ENCODE peak calls at places on chromosomes 1 and 21, in five cellular contexts. T is heart right ventricle; P is effector memory CD4-positive, alpha-beta T cell; G is tibial nerve; C is IMR-90. N is an unnamed sample.

GRCh38 chr1:203056516-203056915 is 29.3 kb downstream of the MYOG start:
- DNase-seq in T (no peak), P (no peak), G (no peak), C (no peak), N (no peak)

GRCh38 chr1:241215203-241215602 is 141.8 kb downstream of the RGS7 start:
- DNase-seq in T (no peak), P (no peak), G (no peak), C (no peak), N (no peak)

GRCh38 chr1:88998716-88999115 is 6.3 kb upstream of the KYAT3 start:
- DNase-seq in T (no peak), P (no peak), G (peak; percentile 68), C (peak; percentile 69), N (peak; percentile 39)

GRCh38 chr1:10211805-10212405 is 1.5 kb downstream of the KIF1B start:
- DNase-seq in T (no peak), P (no peak), G (no peak), C (no peak), N (no peak)

GRCh38 chr1:207619833-207620572 is 24.9 kb upstream of the CR1L start:
- DNase-seq in T (no peak), P (no peak), G (peak; percentile 24), C (peak; percentile 51), N (no peak)

GRCh38 chr1:201361652-201362504 is 15.6 kb downstream of the TNNT2 start:
- DNase-seq in T (no peak), P (no peak), G (no peak), C (peak; percentile 28), N (no peak)

GRCh38 chr1:12617511-12617900 is 504 bp downstream of the DHRS3 start:
- DNase-seq in T (no peak), P (peak; percentile 47), G (no peak), C (no peak), N (no peak)

GRCh38 chr21:31530918-31531705 is 128.4 kb upstream of the SOD1 start:
- DNase-seq in T (no peak), P (no peak), G (no peak), C (no peak), N (no peak)

GRCh38 chr1:205360166-205360565 is 3.4 kb upstream of the KLHDC8A start:
- DNase-seq in T (no peak), P (no peak), G (no peak), C (no peak), N (no peak)

GRCh38 chr21:26587621-26588260 is 14.7 kb upstream of the CYYR1 start:
- DNase-seq in T (no peak), P (no peak), G (no peak), C (peak; percentile 44), N (no peak)

GRCh38 chr1:225880636-225881035 is 1.5 kb downstream of the TMEM63A start:
- DNase-seq in T (no peak), P (no peak), G (no peak), C (no peak), N (no peak)

GRCh38 chr1:176896216-176896615 is 268.3 kb downstream of the ASTN1 start:
- DNase-seq in T (no peak), P (no peak), G (no peak), C (no peak), N (no peak)

GRCh38 chr1:187009320-187009719 is 180.6 kb downstream of the PLA2G4A start:
- DNase-seq in T (no peak), P (no peak), G (no peak), C (no peak), N (peak; percentile 9)

GRCh38 chr1:112973788-112974187 is 17.8 kb upstream of the SLC16A1 start:
- DNase-seq in T (no peak), P (no peak), G (no peak), C (no peak), N (no peak)

GRCh38 chr1:179366093-179366800 is 476 bp downstream of the AXDND1 start:
- DNase-seq in T (no peak), P (no peak), G (no peak), C (peak; percentile 8), N (no peak)

GRCh38 chr1:56506314-56506743 is 73.0 kb downstream of the PLPP3 start:
- DNase-seq in T (peak; percentile 29), P (no peak), G (no peak), C (no peak), N (no peak)

GRCh38 chr1:84348240-84348555 is 46.7 kb downstream of the SAMD13 start:
- DNase-seq in T (no peak), P (no peak), G (no peak), C (peak; percentile 39), N (no peak)

GRCh38 chr21:14850394-14850793 is 214.4 kb downstream of the NRIP1 start:
- DNase-seq in T (no peak), P (no peak), G (no peak), C (peak; percentile 71), N (no peak)

GRCh38 chr1:24632776-24633175 is 10.3 kb upstream of the SRRM1 start:
- DNase-seq in T (no peak), P (no peak), G (no peak), C (no peak), N (no peak)

GRCh38 chr21:14864211-14865021 is 200.4 kb downstream of the NRIP1 start:
- DNase-seq in T (peak; percentile 68), P (no peak), G (peak; percentile 77), C (peak; percentile 86), N (peak; percentile 37)

GRCh38 chr1:17286646-17287045 is 21.4 kb upstream of the PADI4 start:
- DNase-seq in T (no peak), P (no peak), G (no peak), C (no peak), N (no peak)

GRCh38 chr1:174721246-174721645 is 273.5 kb downstream of the GPR52 start:
- DNase-seq in T (no peak), P (no peak), G (no peak), C (no peak), N (no peak)

GRCh38 chr1:24894002-24894401 is 36.1 kb downstream of the RUNX3 start:
- DNase-seq in T (no peak), P (no peak), G (no peak), C (no peak), N (no peak)

GRCh38 chr1:202268032-202268431 is 73.7 kb downstream of the UBE2T start:
- DNase-seq in T (no peak), P (no peak), G (no peak), C (no peak), N (no peak)

GRCh38 chr1:119859647-119860046 is 36.7 kb downstream of the ADAM30 start:
- DNase-seq in T (no peak), P (no peak), G (no peak), C (peak; percentile 89), N (no peak)

GRCh38 chr1:78676347-78676982 is 26.8 kb downstream of the IFI44 start:
- DNase-seq in T (no peak), P (peak; percentile 53), G (peak; percentile 92), C (peak; percentile 78), N (peak; percentile 18)

GRCh38 chr1:22971161-22972062 is 1.3 kb downstream of the LACTBL1 start:
- DNase-seq in T (no peak), P (no peak), G (no peak), C (peak; percentile 16), N (no peak)

GRCh38 chr1:54243022-54243421 is 43.1 kb downstream of the MRPL37 start:
- DNase-seq in T (no peak), P (no peak), G (no peak), C (no peak), N (no peak)

GRCh38 chr1:152228831-152229230 is 4.8 kb upstream of the HRNR start:
- DNase-seq in T (no peak), P (no peak), G (no peak), C (no peak), N (no peak)

GRCh38 chr1:168264296-168264695 is 16.4 kb upstream of the TBX19 start:
- DNase-seq in T (no peak), P (no peak), G (no peak), C (no peak), N (no peak)
- H3K9me3 ChIP-seq in T (no peaks in the 10 kb centered on the region), P (no peaks in the 10 kb centered on the region), G (no peaks in the 10 kb centered on the region), C (no peaks in the 10 kb centered on the region), N (no peaks in the 10 kb centered on the region)

GRCh38 chr1:100304921-100305320 is 38.9 kb downstream of the RTCA start:
- DNase-seq in T (no peak), P (no peak), G (no peak), C (no peak), N (peak; percentile 16)
- H3K27ac ChIP-seq in T (no peak overlapping the region), P (no peak overlapping the region), G (no peak overlapping the region), C (no peak overlapping the region), N (no peak overlapping the region)

DNA sequence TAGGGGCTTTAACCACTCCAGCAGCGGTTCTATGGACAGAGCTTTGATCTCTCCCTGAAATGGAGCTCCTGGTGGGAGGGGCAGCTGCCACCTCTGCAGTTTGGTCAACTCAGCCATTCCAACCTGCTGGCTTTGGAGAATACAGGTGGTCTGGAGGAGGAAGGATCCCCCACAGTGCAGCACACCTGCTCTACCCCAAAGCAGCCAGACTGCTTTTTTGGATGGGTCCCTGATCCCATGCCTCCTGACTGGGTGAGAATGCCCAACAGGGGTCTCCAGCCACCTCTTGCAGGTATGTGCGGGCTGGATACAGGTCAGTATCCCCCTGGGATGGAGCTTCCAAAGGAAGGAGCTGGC is 53.9 kb downstream of the TPTE start:
- DNase-seq in T (no peak), P (no peak), G (no peak), C (no peak), N (no peak)
- H3K9me3 ChIP-seq in T (peaks cover 67% of the 10 kb centered on the region), P (peaks cover 11% of the 10 kb centered on the region), G (no peaks in the 10 kb centered on the region), C (peaks cover 20% of the 10 kb centered on the region), N (peaks cover 15% of the 10 kb centered on the region)

DNA sequence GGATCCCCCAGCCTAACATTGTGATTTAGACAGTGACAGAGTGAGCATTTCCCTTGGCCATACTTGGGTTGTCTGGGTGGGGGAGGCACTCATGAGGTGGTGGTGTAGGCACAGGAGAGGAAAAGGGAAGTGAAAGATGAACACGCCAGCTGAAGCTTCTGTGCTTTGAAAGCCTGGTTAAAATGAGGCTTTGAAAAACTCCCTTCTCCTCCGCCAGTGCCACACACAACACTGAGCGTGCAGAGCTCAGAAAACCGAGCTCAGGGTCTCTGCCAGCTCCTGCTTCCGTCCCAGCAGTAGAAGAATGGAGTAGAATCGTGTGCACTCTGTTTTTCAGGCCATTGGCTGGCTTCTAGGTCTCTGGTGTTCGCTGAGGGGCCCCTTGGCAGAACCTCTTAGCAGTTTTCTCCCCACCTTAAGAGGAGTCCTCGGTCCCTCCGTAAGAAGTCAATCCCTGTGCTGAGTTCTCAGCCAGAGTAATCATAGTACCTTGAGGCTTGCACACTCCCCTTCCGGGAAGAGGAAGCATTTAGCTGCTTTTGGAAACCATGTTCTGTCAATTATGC is 12.9 kb downstream of the PLEKHM2 start:
- DNase-seq in T (no peak), P (no peak), G (no peak), C (no peak), N (no peak)
- H3K27ac ChIP-seq in T (peak overlapping the region; percentile 23), P (peak overlapping the region; percentile 60), G (no peak overlapping the region), C (no peak overlapping the region), N (no peak overlapping the region)

GRCh38 chr1:239555350-239555749 is 169.0 kb downstream of the CHRM3 start:
- DNase-seq in T (no peak), P (no peak), G (no peak), C (no peak), N (peak; percentile 7)
- H3K9me3 ChIP-seq in T (no peaks in the 10 kb centered on the region), P (no peaks in the 10 kb centered on the region), G (no peaks in the 10 kb centered on the region), C (peaks cover 6% of the 10 kb centered on the region), N (no peaks in the 10 kb centered on the region)